ENCODE peak calls at places on chromosomes 13 and 19, in five cellular contexts. F is psoas muscle, Y is H9, J is choroid plexus epithelial cell, Z is left cardiac atrium. W is an unnamed sample.

GRCh38 chr19:2607712-2608601 is 94.5 kb downstream of the GNG7 start:
- DNase-seq in F (no peak), Y (no peak), J (no peak), Z (no peak), W (no peak)

GRCh38 chr19:10544242-10544752 is 593 bp downstream of the ATG4D start:
- DNase-seq in F (no peak), Y (no peak), J (no peak), Z (peak), W (no peak)

GRCh38 chr19:50266896-50267295 is 62.3 kb downstream of the KCNC3 start:
- DNase-seq in F (no peak), Y (peak), J (no peak), Z (no peak), W (no peak)

GRCh38 chr13:80069374-80069773 is 271.6 kb downstream of the SPRY2 start:
- DNase-seq in F (no peak), Y (no peak), J (no peak), Z (no peak), W (no peak)

GRCh38 chr13:111658150-111659100 is 338.0 kb downstream of the TEX29 start:
- DNase-seq in F (no peak), Y (peak), J (no peak), Z (no peak), W (no peak)

GRCh38 chr13:52348081-52348480 is 57.9 kb downstream of the THSD1 start:
- DNase-seq in F (no peak), Y (no peak), J (peak), Z (no peak), W (no peak)

GRCh38 chr19:15464394-15465385 is at the start of gene RASAL3:
- DNase-seq in F (no peak), Y (peak), J (no peak), Z (no peak), W (no peak)

GRCh38 chr13:24071423-24072075 is 89.0 kb upstream of the SPATA13 start:
- DNase-seq in F (no peak), Y (no peak), J (peak), Z (no peak), W (no peak)

GRCh38 chr19:56140583-56141415 is at the start of gene ZNF444:
- DNase-seq in F (peak), Y (peak), J (peak), Z (peak), W (peak)

GRCh38 chr13:52600666-52601065 is 41.6 kb upstream of the HNRNPA1L2 start:
- DNase-seq in F (no peak), Y (no peak), J (peak), Z (no peak), W (no peak)

GRCh38 chr19:31110331-31110730 is 238.9 kb downstream of the TSHZ3 start:
- DNase-seq in F (no peak), Y (peak), J (peak), Z (peak), W (no peak)

GRCh38 chr13:75347925-75348324 is 134.0 kb downstream of the TBC1D4 start:
- DNase-seq in F (no peak), Y (no peak), J (no peak), Z (no peak), W (no peak)

GRCh38 chr13:42041017-42041683 is 7.3 kb upstream of the DGKH start:
- DNase-seq in F (peak), Y (peak), J (peak), Z (peak), W (peak)

GRCh38 chr19:11115895-11116446 is 26.7 kb downstream of the LDLR start:
- DNase-seq in F (no peak), Y (no peak), J (no peak), Z (no peak), W (no peak)

GRCh38 chr13:45851171-45851889 is at the start of gene SIAH3:
- DNase-seq in F (no peak), Y (peak), J (peak), Z (no peak), W (no peak)

GRCh38 chr13:49649963-49650312 is 21.6 kb downstream of the ARL11 start:
- DNase-seq in F (peak), Y (no peak), J (no peak), Z (no peak), W (no peak)

GRCh38 chr19:43743059-43743458 is 11.7 kb downstream of the SMG9 start:
- DNase-seq in F (no peak), Y (no peak), J (peak), Z (no peak), W (no peak)

GRCh38 chr19:36245210-36246005 is 30.5 kb downstream of the ZNF146 start:
- DNase-seq in F (no peak), Y (peak), J (no peak), Z (no peak), W (no peak)

GRCh38 chr13:73995752-73996151 is 138.5 kb downstream of the KLF12 start:
- DNase-seq in F (no peak), Y (no peak), J (no peak), Z (no peak), W (no peak)

GRCh38 chr19:58229255-58229639 is 533 bp downstream of the ZNF544 start:
- DNase-seq in F (no peak), Y (peak), J (peak), Z (no peak), W (no peak)

GRCh38 chr13:113951246-113951999 is 22.5 kb downstream of the C13orf46 start:
- DNase-seq in F (peak), Y (peak), J (peak), Z (peak), W (peak)

GRCh38 chr19:39409207-39409885 is 2.7 kb downstream of the ZFP36 start:
- DNase-seq in F (peak), Y (peak), J (peak), Z (peak), W (peak)

GRCh38 chr19:19149402-19149801 is 11.1 kb upstream of the TMEM161A start:
- DNase-seq in F (no peak), Y (no peak), J (no peak), Z (no peak), W (no peak)

GRCh38 chr13:20738616-20739015 is 35.1 kb downstream of the IL17D start:
- DNase-seq in F (no peak), Y (no peak), J (no peak), Z (no peak), W (no peak)

GRCh38 chr13:58048670-58049069 is 417.1 kb downstream of the PCDH17 start:
- DNase-seq in F (no peak), Y (no peak), J (no peak), Z (no peak), W (no peak)

GRCh38 chr13:36163303-36163702 is 32.1 kb upstream of the DCLK1 start:
- DNase-seq in F (no peak), Y (no peak), J (no peak), Z (no peak), W (no peak)

GRCh38 chr13:39692650-39693438 is 37.4 kb downstream of the COG6 start:
- DNase-seq in F (no peak), Y (no peak), J (no peak), Z (no peak), W (no peak)

W was measured in heart left ventricle.